ENCODE peak calls at places on chromosomes 7 and 10, in eight cellular contexts. K, L, T, F, J, Z, Y and V are unnamed samples.

GRCh38 chr7:158957507-158957900 is 101.1 kb downstream of the DYNC2I1 start:
- DNase-seq in K (no peak), L (no peak), T (no peak), F (peak; percentile 12), J (no peak), Z (no peak), Y (no peak), V (peak; percentile 75)

GRCh38 chr10:3107426-3107961 is 40.1 kb downstream of the PFKP start:
- DNase-seq in K (peak; percentile 70), L (peak; percentile 82), T (peak; percentile 20), F (no peak), J (peak; percentile 86), Z (no peak), Y (no peak), V (no peak)

GRCh38 chr10:90885176-90885575 is 13.4 kb downstream of the RPP30 start:
- DNase-seq in K (no peak), L (no peak), T (peak; percentile 88), F (no peak), J (no peak), Z (no peak), Y (no peak), V (no peak)

GRCh38 chr10:13709931-13710690 is 123.3 kb downstream of the PRPF18 start:
- DNase-seq in K (no peak), L (no peak), T (no peak), F (no peak), J (no peak), Z (no peak), Y (no peak), V (no peak)

GRCh38 chr7:158362912-158363905 is 224.4 kb downstream of the PTPRN2 start:
- DNase-seq in K (no peak), L (no peak), T (no peak), F (no peak), J (no peak), Z (no peak), Y (no peak), V (no peak)

GRCh38 chr10:122113161-122113944 is 124.4 kb downstream of the TACC2 start:
- DNase-seq in K (peak; percentile 68), L (no peak), T (peak; percentile 92), F (peak; percentile 9), J (peak; percentile 74), Z (no peak), Y (peak; percentile 26), V (peak; percentile 94)

GRCh38 chr10:115936926-115937755 is 335.9 kb downstream of the GFRA1 start:
- DNase-seq in K (no peak), L (peak; percentile 46), T (peak; percentile 59), F (no peak), J (no peak), Z (no peak), Y (no peak), V (no peak)

GRCh38 chr10:125961743-125962142 is 65.4 kb downstream of the FANK1 start:
- DNase-seq in K (no peak), L (no peak), T (no peak), F (no peak), J (no peak), Z (no peak), Y (no peak), V (no peak)

GRCh38 chr10:70462349-70462984 is 16.1 kb upstream of the PALD1 start:
- DNase-seq in K (no peak), L (no peak), T (peak; percentile 40), F (no peak), J (peak; percentile 66), Z (no peak), Y (no peak), V (peak; percentile 68)

GRCh38 chr7:32495298-32496051 is at the start of gene AVL9:
- DNase-seq in K (peak; percentile 97), L (peak; percentile 55), T (peak; percentile 99), F (peak; percentile 99), J (peak; percentile 100), Z (peak; percentile 99), Y (peak; percentile 83), V (peak; percentile 100)

GRCh38 chr10:133473270-133473669 is 19.5 kb downstream of the SCART1 start:
- DNase-seq in K (no peak), L (no peak), T (no peak), F (no peak), J (no peak), Z (no peak), Y (no peak), V (no peak)

GRCh38 chr7:18978108-18978495 is 139.3 kb downstream of the TWIST1 start:
- DNase-seq in K (no peak), L (peak; percentile 75), T (peak; percentile 87), F (no peak), J (no peak), Z (no peak), Y (no peak), V (no peak)

GRCh38 chr7:44063894-44064651 is 1.3 kb downstream of the PGAM2 start:
- DNase-seq in K (no peak), L (no peak), T (no peak), F (no peak), J (no peak), Z (no peak), Y (no peak), V (peak; percentile 45)

GRCh38 chr7:92763636-92764423 is 72.5 kb downstream of the CDK6 start:
- DNase-seq in K (no peak), L (no peak), T (no peak), F (no peak), J (peak; percentile 66), Z (no peak), Y (no peak), V (no peak)

GRCh38 chr7:521221-522070 is 1.8 kb upstream of the PDGFA start:
- DNase-seq in K (no peak), L (no peak), T (peak; percentile 65), F (peak; percentile 47), J (peak; percentile 70), Z (no peak), Y (no peak), V (peak; percentile 71)

GRCh38 chr7:80097756-80098155 is 36.9 kb upstream of the GNAI1 start:
- DNase-seq in K (no peak), L (no peak), T (peak; percentile 22), F (no peak), J (no peak), Z (no peak), Y (no peak), V (no peak)

GRCh38 chr10:132815161-132815857 is 29.4 kb upstream of the NKX6-2 start:
- DNase-seq in K (no peak), L (no peak), T (no peak), F (no peak), J (no peak), Z (no peak), Y (no peak), V (no peak)

GRCh38 chr7:156764016-156764669 is 123.6 kb downstream of the RNF32 start:
- DNase-seq in K (peak; percentile 30), L (no peak), T (peak; percentile 84), F (peak; percentile 33), J (peak; percentile 48), Z (no peak), Y (no peak), V (peak; percentile 79)

GRCh38 chr7:17773289-17773626 is 167.0 kb downstream of the SNX13 start:
- DNase-seq in K (peak; percentile 61), L (no peak), T (peak; percentile 93), F (peak; percentile 17), J (peak; percentile 58), Z (no peak), Y (no peak), V (no peak)

GRCh38 chr10:123556736-123557135 is 109.4 kb upstream of the GPR26 start:
- DNase-seq in K (no peak), L (no peak), T (no peak), F (no peak), J (no peak), Z (no peak), Y (no peak), V (no peak)

GRCh38 chr10:27542324-27542723 is 38.2 kb downstream of the RAB18 start:
- DNase-seq in K (no peak), L (no peak), T (no peak), F (no peak), J (no peak), Z (no peak), Y (no peak), V (no peak)

GRCh38 chr7:6422926-6423632 is 24.7 kb downstream of the DAGLB start:
- DNase-seq in K (no peak), L (no peak), T (no peak), F (no peak), J (no peak), Z (no peak), Y (no peak), V (no peak)

GRCh38 chr7:147913239-147913638 is 677.3 kb upstream of the C7orf33 start:
- DNase-seq in K (no peak), L (no peak), T (no peak), F (no peak), J (no peak), Z (no peak), Y (no peak), V (no peak)

GRCh38 chr10:21364196-21365114 is 161.0 kb downstream of the SKIDA1 start:
- DNase-seq in K (no peak), L (peak; percentile 55), T (peak; percentile 86), F (no peak), J (peak; percentile 68), Z (no peak), Y (no peak), V (no peak)

GRCh38 chr10:103281753-103282152 is 4.8 kb downstream of the INA start:
- DNase-seq in K (no peak), L (no peak), T (no peak), F (no peak), J (no peak), Z (no peak), Y (no peak), V (peak; percentile 45)

GRCh38 chr10:34169677-34170076 is 645.4 kb downstream of the PARD3 start:
- DNase-seq in K (no peak), L (no peak), T (no peak), F (no peak), J (no peak), Z (no peak), Y (no peak), V (no peak)

GRCh38 chr7:69781412-69781846 is 183.2 kb downstream of the AUTS2 start:
- DNase-seq in K (no peak), L (no peak), T (peak; percentile 29), F (no peak), J (no peak), Z (no peak), Y (no peak), V (no peak)

GRCh38 chr10:30877111-30877510 is 154.6 kb downstream of the ZNF438 start:
- DNase-seq in K (no peak), L (no peak), T (no peak), F (no peak), J (no peak), Z (no peak), Y (no peak), V (no peak)

GRCh38 chr10:26367771-26368170 is 70.4 kb upstream of the APBB1IP start:
- DNase-seq in K (no peak), L (no peak), T (peak; percentile 10), F (peak; percentile 56), J (peak; percentile 79), Z (peak; percentile 5), Y (no peak), V (no peak)

GRCh38 chr7:102291916-102292267 is 5.2 kb downstream of the SH2B2 start:
- DNase-seq in K (no peak), L (no peak), T (no peak), F (no peak), J (no peak), Z (no peak), Y (no peak), V (no peak)

GRCh38 chr10:43252166-43252784 is 14.6 kb downstream of the RASGEF1A start:
- DNase-seq in K (no peak), L (no peak), T (no peak), F (no peak), J (no peak), Z (no peak), Y (peak; percentile 15), V (no peak)

GRCh38 chr7:102004229-102004628 is 186.8 kb downstream of the CUX1 start:
- DNase-seq in K (no peak), L (no peak), T (peak; percentile 44), F (no peak), J (no peak), Z (no peak), Y (no peak), V (no peak)

GRCh38 chr10:132063432-132063831 is 2.3 kb upstream of the JAKMIP3 start:
- DNase-seq in K (no peak), L (no peak), T (no peak), F (no peak), J (no peak), Z (no peak), Y (no peak), V (no peak)

GRCh38 chr10:133021116-133021962 is 66.4 kb upstream of the ADGRA1 start:
- DNase-seq in K (no peak), L (no peak), T (no peak), F (no peak), J (no peak), Z (no peak), Y (no peak), V (no peak)